ENCODE peak calls at places on chromosome 6, in nine cellular contexts. W is A549, K is WTC11, N is NB4, O is HepG2, R is K562, S is HCT116, A is GM12878, B is SK-N-SH. Y is an unnamed sample.

GRCh38 chr6:52065621-52066020 is 21.8 kb downstream of the PKHD1 start:
- DNase-seq in W (no peak), K (no peak), N (no peak), O (peak), R (no peak), S (no peak), A (no peak), B (no peak), Y (no peak)

GRCh38 chr6:33761922-33762629 is 15.4 kb upstream of the IP6K3 start:
- DNase-seq in W (peak), K (peak), N (peak), O (peak), R (peak), S (no peak), A (no peak), B (peak), Y (peak)

GRCh38 chr6:161694995-161695394 is 421.1 kb upstream of the AGPAT4 start:
- DNase-seq in W (peak), K (no peak), N (peak), O (peak), R (peak), S (peak), A (no peak), B (no peak), Y (peak)

GRCh38 chr6:109891924-109892323 is 86.2 kb upstream of the GPR6 start:
- DNase-seq in W (no peak), K (no peak), N (peak), O (no peak), R (no peak), S (no peak), A (no peak), B (no peak), Y (no peak)

GRCh38 chr6:135372758-135373157 is 124.8 kb downstream of the AHI1 start:
- DNase-seq in W (no peak), K (no peak), N (no peak), O (no peak), R (no peak), S (no peak), A (no peak), B (no peak), Y (no peak)

GRCh38 chr6:127023001-127023778 is 95.3 kb upstream of the RSPO3 start:
- DNase-seq in W (peak), K (no peak), N (no peak), O (peak), R (no peak), S (no peak), A (no peak), B (no peak), Y (no peak)

GRCh38 chr6:36677753-36678487 is 594 bp upstream of the CDKN1A start:
- DNase-seq in W (no peak), K (no peak), N (peak), O (peak), R (no peak), S (no peak), A (no peak), B (no peak), Y (peak)

GRCh38 chr6:54085526-54085925 is 25.7 kb upstream of the MLIP start:
- DNase-seq in W (peak), K (no peak), N (no peak), O (no peak), R (no peak), S (no peak), A (no peak), B (no peak), Y (no peak)

GRCh38 chr6:1689141-1689540 is 79.4 kb downstream of the FOXC1 start:
- DNase-seq in W (no peak), K (no peak), N (no peak), O (no peak), R (no peak), S (no peak), A (no peak), B (no peak), Y (no peak)

GRCh38 chr6:92110390-92110789 is 1309.0 kb downstream of the EPHA7 start:
- DNase-seq in W (no peak), K (no peak), N (no peak), O (no peak), R (no peak), S (no peak), A (no peak), B (no peak), Y (no peak)

GRCh38 chr6:52136055-52136454 is 48.6 kb upstream of the PKHD1 start:
- DNase-seq in W (no peak), K (no peak), N (no peak), O (no peak), R (no peak), S (no peak), A (no peak), B (no peak), Y (no peak)

GRCh38 chr6:135497412-135498177 is at the start of gene AHI1:
- DNase-seq in W (peak), K (peak), N (peak), O (peak), R (peak), S (peak), A (peak), B (peak), Y (peak)

GRCh38 chr6:27213544-27214125 is 33.9 kb upstream of the PRSS16 start:
- DNase-seq in W (peak), K (peak), N (peak), O (no peak), R (peak), S (no peak), A (no peak), B (no peak), Y (peak)

GRCh38 chr6:144675231-144675861 is 390.2 kb downstream of the UTRN start:
- DNase-seq in W (no peak), K (no peak), N (no peak), O (no peak), R (no peak), S (no peak), A (peak), B (no peak), Y (peak)

GRCh38 chr6:52304917-52305316 is 20.4 kb upstream of the MCM3 start:
- DNase-seq in W (no peak), K (no peak), N (peak), O (no peak), R (peak), S (no peak), A (no peak), B (no peak), Y (no peak)

GRCh38 chr6:143536866-143537691 is 25.6 kb upstream of the FUCA2 start:
- DNase-seq in W (peak), K (peak), N (peak), O (peak), R (no peak), S (peak), A (no peak), B (peak), Y (peak)

GRCh38 chr6:12815884-12816600 is 99.5 kb downstream of the PHACTR1 start:
- DNase-seq in W (no peak), K (no peak), N (no peak), O (no peak), R (no peak), S (no peak), A (no peak), B (no peak), Y (no peak)

GRCh38 chr6:136506124-136506799 is 44.0 kb downstream of the MAP7 start:
- DNase-seq in W (no peak), K (no peak), N (no peak), O (no peak), R (no peak), S (no peak), A (no peak), B (no peak), Y (no peak)

GRCh38 chr6:146336200-146336599 is 207.4 kb upstream of the RAB32 start:
- DNase-seq in W (no peak), K (no peak), N (no peak), O (no peak), R (no peak), S (no peak), A (no peak), B (no peak), Y (peak)

GRCh38 chr6:135577059-135577538 is 79.6 kb upstream of the AHI1 start:
- DNase-seq in W (no peak), K (no peak), N (peak), O (no peak), R (no peak), S (no peak), A (peak), B (no peak), Y (no peak)

GRCh38 chr6:167825059-167825758 is 1.5 kb upstream of the AFDN start:
- DNase-seq in W (no peak), K (no peak), N (no peak), O (no peak), R (peak), S (no peak), A (no peak), B (no peak), Y (no peak)

GRCh38 chr6:53441035-53441493 is 92.3 kb upstream of the ELOVL5 start:
- DNase-seq in W (no peak), K (no peak), N (no peak), O (no peak), R (no peak), S (no peak), A (no peak), B (no peak), Y (no peak)

GRCh38 chr6:74602206-74602605 is 603.6 kb downstream of the COL12A1 start:
- DNase-seq in W (no peak), K (no peak), N (no peak), O (no peak), R (no peak), S (no peak), A (no peak), B (no peak), Y (peak)

GRCh38 chr6:20706293-20707165 is 172.3 kb downstream of the CDKAL1 start:
- DNase-seq in W (peak), K (no peak), N (no peak), O (no peak), R (no peak), S (peak), A (no peak), B (no peak), Y (no peak)

GRCh38 chr6:83696674-83697073 is 12.2 kb downstream of the SNAP91 start:
- DNase-seq in W (no peak), K (no peak), N (no peak), O (no peak), R (no peak), S (no peak), A (no peak), B (no peak), Y (peak)
- TF ChIP-seq MAX in W (no peak), K (no peak), N (no peak), O (no peak), R (no peak), S (no peak), A (no peak), B (no peak), Y (no peak)

GRCh38 chr6:43054206-43054943 is 724 bp upstream of the CUL7 start:
- DNase-seq in W (no peak), K (no peak), N (no peak), O (no peak), R (no peak), S (no peak), A (no peak), B (peak), Y (peak)
- TF ChIP-seq MAX in W (no peak), K (no peak), N (no peak), O (no peak), R (no peak), S (no peak), A (no peak), B (no peak), Y (no peak)

DNA sequence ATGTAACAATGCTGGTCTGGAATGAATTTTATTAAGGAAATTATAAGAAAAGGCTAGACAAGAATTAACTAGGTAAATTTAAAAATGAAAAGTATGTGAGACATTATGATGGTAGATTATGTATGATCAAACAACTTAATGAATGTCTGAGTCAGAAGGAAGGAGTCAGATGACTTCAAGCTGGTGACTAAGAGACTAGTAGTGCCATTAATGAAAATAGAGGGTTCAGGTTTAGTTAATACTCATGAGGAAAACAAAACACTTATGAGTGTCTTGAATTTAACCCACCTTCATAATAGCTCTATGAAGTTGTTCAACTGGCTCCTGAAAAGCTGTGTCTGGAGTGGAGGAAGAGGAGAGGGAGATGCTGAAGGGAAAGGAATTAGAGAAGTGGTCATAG is 256.3 kb downstream of the ADGRB3 start:
- DNase-seq in W (no peak), K (no peak), N (no peak), O (no peak), R (no peak), S (no peak), A (no peak), B (no peak), Y (no peak)
- TF ChIP-seq MAX in W (no peak), K (no peak), N (no peak), O (no peak), R (no peak), S (no peak), A (no peak), B (no peak), Y (no peak)

DNA sequence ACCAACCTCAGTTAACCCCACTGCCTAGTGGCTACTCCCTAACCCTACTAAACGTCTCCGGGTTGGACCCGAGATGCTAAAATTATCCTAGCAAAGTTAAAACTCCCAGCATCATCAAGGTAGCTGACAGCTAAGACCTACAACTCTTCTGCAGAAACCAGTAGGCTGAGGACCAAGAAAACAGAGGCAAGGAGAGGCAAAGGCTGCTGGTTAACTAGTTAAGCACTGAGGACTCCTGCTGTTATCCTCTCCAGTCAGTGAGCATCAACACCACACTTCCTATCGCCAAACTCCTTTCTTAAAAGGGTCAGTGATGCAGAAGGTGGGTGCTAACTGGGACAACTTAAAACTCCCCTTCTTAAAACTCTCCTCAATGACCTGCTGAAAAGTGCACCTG is 1.8 kb downstream of the TRERF1 start:
- DNase-seq in W (no peak), K (no peak), N (peak), O (no peak), R (no peak), S (no peak), A (no peak), B (no peak), Y (no peak)
- TF ChIP-seq MAX in W (no peak), K (no peak), N (no peak), O (no peak), R (no peak), S (no peak), A (no peak), B (no peak), Y (no peak)

GRCh38 chr6:153038378-153038777 is 35.9 kb upstream of the MTRF1L start:
- DNase-seq in W (no peak), K (no peak), N (no peak), O (no peak), R (no peak), S (no peak), A (no peak), B (no peak), Y (no peak)
- TF ChIP-seq MAX in W (no peak), K (no peak), N (no peak), O (no peak), R (no peak), S (no peak), A (no peak), B (peak), Y (no peak)

GRCh38 chr6:140076078-140076477 is 701.6 kb upstream of the CITED2 start:
- DNase-seq in W (no peak), K (no peak), N (no peak), O (no peak), R (no peak), S (no peak), A (no peak), B (no peak), Y (no peak)

GRCh38 chr6:140079328-140079727 is 704.9 kb upstream of the CITED2 start:
- DNase-seq in W (no peak), K (no peak), N (no peak), O (no peak), R (no peak), S (no peak), A (no peak), B (no peak), Y (peak)

GRCh38 chr6:140078552-140079126 is 704.2 kb upstream of the CITED2 start:
- DNase-seq in W (no peak), K (no peak), N (no peak), O (no peak), R (no peak), S (no peak), A (no peak), B (no peak), Y (peak)

GRCh38 chr6:140073456-140073855 is 699.0 kb upstream of the CITED2 start:
- DNase-seq in W (no peak), K (no peak), N (peak), O (no peak), R (no peak), S (no peak), A (no peak), B (no peak), Y (no peak)

GRCh38 chr6:140077712-140078551 is 703.5 kb upstream of the CITED2 start:
- DNase-seq in W (no peak), K (no peak), N (no peak), O (no peak), R (no peak), S (no peak), A (no peak), B (no peak), Y (peak)
- TF ChIP-seq MAX in W (no peak), K (no peak), N (no peak), O (no peak), R (no peak), S (no peak), A (no peak), B (no peak), Y (no peak)

Y was measured in endothelial cell of umbilical vein.